ENCODE peak calls at places on chromosome 5, in six cellular contexts. L, A, R, V, Z and T are unnamed samples.

GRCh38 chr5:122500245-122501086 is 188.4 kb downstream of the SNCAIP start:
- DNase-seq in L (no peak), A (no peak), R (peak; percentile 51), V (peak; percentile 31), Z (peak; percentile 26), T (no peak)

GRCh38 chr5:83001788-83002381 is 75.3 kb downstream of the TMEM167A start:
- DNase-seq in L (no peak), A (no peak), R (no peak), V (no peak), Z (no peak), T (no peak)

GRCh38 chr5:149586708-149587318 is 5.5 kb downstream of the ARHGEF37 start:
- DNase-seq in L (no peak), A (no peak), R (no peak), V (no peak), Z (no peak), T (no peak)

GRCh38 chr5:169300468-169301385 is at the start of gene SLIT3:
- DNase-seq in L (no peak), A (no peak), R (no peak), V (peak; percentile 38), Z (no peak), T (no peak)

GRCh38 chr5:179438461-179438860 is 93.2 kb upstream of the ADAMTS2 start:
- DNase-seq in L (no peak), A (no peak), R (no peak), V (no peak), Z (no peak), T (no peak)

GRCh38 chr5:143836161-143836725 is 24.3 kb downstream of the HMHB1 start:
- DNase-seq in L (no peak), A (no peak), R (no peak), V (no peak), Z (no peak), T (no peak)

GRCh38 chr5:150339165-150339564 is 18.3 kb upstream of the TCOF1 start:
- DNase-seq in L (no peak), A (no peak), R (no peak), V (no peak), Z (no peak), T (no peak)

GRCh38 chr5:123350744-123351143 is 72.5 kb downstream of the CEP120 start:
- DNase-seq in L (no peak), A (no peak), R (no peak), V (no peak), Z (no peak), T (no peak)

GRCh38 chr5:68544656-68545565 is 329.4 kb downstream of the PIK3R1 start:
- DNase-seq in L (no peak), A (no peak), R (peak; percentile 11), V (no peak), Z (no peak), T (no peak)

GRCh38 chr5:175921066-175921730 is 46.9 kb downstream of the THOC3 start:
- DNase-seq in L (no peak), A (no peak), R (no peak), V (no peak), Z (no peak), T (no peak)

GRCh38 chr5:115838885-115839518 is 2.4 kb downstream of the ATG12 start:
- DNase-seq in L (no peak), A (no peak), R (peak; percentile 60), V (no peak), Z (peak; percentile 61), T (no peak)

GRCh38 chr5:39146831-39147540 is 72.4 kb downstream of the FYB1 start:
- DNase-seq in L (no peak), A (no peak), R (no peak), V (no peak), Z (no peak), T (no peak)

GRCh38 chr5:39149966-39150365 is 69.4 kb downstream of the FYB1 start:
- DNase-seq in L (no peak), A (no peak), R (no peak), V (no peak), Z (no peak), T (no peak)

GRCh38 chr5:39151731-39152130 is 67.6 kb downstream of the FYB1 start:
- DNase-seq in L (no peak), A (no peak), R (no peak), V (no peak), Z (no peak), T (no peak)

DNA sequence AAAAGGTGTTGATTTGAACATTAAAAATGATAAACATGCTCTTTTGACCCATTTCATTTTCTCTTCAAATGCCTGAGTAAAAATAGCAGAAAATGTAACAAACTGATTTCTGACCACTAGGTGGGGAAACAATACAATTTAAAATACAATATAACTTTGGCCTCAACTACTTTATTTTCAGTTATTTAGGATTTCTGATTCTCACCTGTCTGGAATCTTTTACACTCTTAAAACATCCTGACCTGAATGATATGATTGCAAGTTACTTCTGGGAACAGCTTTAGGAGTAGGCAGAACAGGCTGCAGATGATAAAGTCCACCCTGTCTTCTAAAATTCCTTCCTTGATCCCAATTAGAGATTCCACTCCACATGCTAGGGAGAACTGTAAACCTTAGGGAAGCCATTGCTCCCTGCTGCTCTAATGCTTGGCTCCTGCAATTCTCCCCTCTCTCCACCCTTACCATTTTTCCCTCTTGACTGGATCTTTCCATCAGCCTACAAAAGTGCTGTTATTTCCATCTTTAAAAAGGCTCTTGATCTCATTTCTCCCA is 70.3 kb downstream of the FYB1 start:
- DNase-seq in L (no peak), A (no peak), R (peak; percentile 53), V (no peak), Z (peak; percentile 5), T (no peak)
- TF ChIP-seq TAF1 in L (no peak), A (no peak), R (no peak), V (no peak), Z (no peak), T (no peak)

DNA sequence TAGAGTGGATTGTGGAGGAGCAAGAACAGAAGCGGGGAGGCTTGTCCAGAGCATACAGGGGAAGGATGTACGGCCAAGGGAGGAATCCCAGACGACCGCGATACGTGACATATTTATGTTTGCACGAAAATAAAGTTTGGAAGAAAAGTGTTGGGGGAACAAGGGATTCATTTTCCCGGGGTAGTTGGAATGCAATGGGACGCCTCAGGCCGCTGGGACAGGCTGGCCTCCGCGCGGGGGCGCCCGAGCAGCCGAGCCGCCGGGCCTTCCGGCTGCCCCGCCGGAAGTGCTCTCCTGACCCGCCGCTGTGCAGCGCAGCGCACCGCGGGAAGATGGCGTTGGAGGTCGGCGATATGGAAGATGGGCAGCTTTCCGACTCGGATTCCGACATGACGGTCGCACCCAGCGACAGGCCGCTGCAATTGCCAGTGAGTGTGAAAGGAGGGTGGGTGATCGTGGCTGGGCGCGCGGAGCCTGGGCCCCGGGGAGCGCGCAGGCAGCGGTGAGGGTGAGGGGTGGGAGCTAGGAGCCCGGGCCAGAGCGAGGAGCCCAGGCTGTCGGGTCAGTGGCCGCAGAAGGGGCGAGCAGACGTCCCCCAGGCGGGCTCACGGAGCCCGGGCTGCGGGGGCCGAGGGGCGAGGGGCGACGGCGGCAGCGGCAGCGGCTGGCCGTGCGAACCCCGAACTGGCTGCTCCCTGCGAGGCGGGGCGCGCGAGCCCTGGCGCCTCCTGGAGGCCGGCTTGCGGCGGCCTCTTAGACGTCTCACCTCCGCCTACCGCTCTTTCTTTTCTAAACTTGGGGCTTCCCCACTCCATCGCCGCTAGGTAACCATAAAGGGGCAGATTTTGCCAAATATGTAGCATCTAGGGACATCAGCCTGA is at the start of gene PHAX:
- DNase-seq in L (peak; percentile 32), A (peak; percentile 87), R (peak; percentile 89), V (no peak), Z (peak; percentile 60), T (peak; percentile 87)
- TF ChIP-seq POLR2A in L (peak; percentile 94), A (peak; percentile 91), R (peak; percentile 90), V (peak; percentile 86), Z (peak; percentile 74), T (peak; percentile 86)

GRCh38 chr5:134464988-134465855 is 53.5 kb upstream of the CDKN2AIPNL start:
- DNase-seq in L (peak; percentile 43), A (no peak), R (no peak), V (no peak), Z (peak; percentile 8), T (no peak)
- TF ChIP-seq TAF1 in L (no peak), A (no peak), R (no peak), V (no peak), Z (no peak), T (no peak)

GRCh38 chr5:173781826-173782670 is 106.1 kb upstream of the CPEB4 start:
- DNase-seq in L (peak; percentile 32), A (no peak), R (peak; percentile 86), V (no peak), Z (no peak), T (no peak)
- TF ChIP-seq POLR2A in L (no peak), A (no peak), R (no peak), V (no peak), Z (no peak), T (no peak)